ENCODE peak calls at places on chromosomes 2 and 18, in eight cellular contexts. E is breast epithelium, J is heart right ventricle, U is right atrium auricular region, T is epithelial cell of esophagus, F is A549, I is Calu3, O is cardiac muscle cell. L is an unnamed sample.

GRCh38 chr2:239882335-239882734 is 142.8 kb downstream of the NDUFA10 start:
- DNase-seq in J (peak; percentile 41), T (peak; percentile 36), U (peak; percentile 57), O (peak; percentile 36), I (peak; percentile 67), E (peak; percentile 54), F (no peak), L (peak; percentile 67)

GRCh38 chr2:224937887-224938286 is 104.4 kb downstream of the DOCK10 start:
- DNase-seq in I (no peak), E (no peak), O (no peak), J (no peak), F (no peak), U (no peak), T (no peak), L (no peak)

GRCh38 chr2:232838406-232838874 is 31.6 kb upstream of the SNORC start:
- DNase-seq in O (no peak), U (no peak), J (no peak), T (peak; percentile 24), E (no peak), F (no peak), I (peak; percentile 63), L (peak; percentile 22)

GRCh38 chr2:191638079-191638801 is 39.7 kb upstream of the NABP1 start:
- DNase-seq in I (no peak), J (no peak), O (no peak), F (no peak), E (no peak), T (peak; percentile 92), U (no peak), L (no peak)

GRCh38 chr2:44579837-44580230 is 218.1 kb downstream of the CAMKMT start:
- DNase-seq in J (no peak), E (no peak), T (no peak), I (no peak), U (no peak), F (no peak), O (peak; percentile 2), L (no peak)

GRCh38 chr2:207434903-207435302 is 94.9 kb upstream of the CREB1 start:
- DNase-seq in F (no peak), E (no peak), I (no peak), U (no peak), O (no peak), T (no peak), J (no peak), L (no peak)

GRCh38 chr2:74290466-74291216 is 52.6 kb downstream of the SLC4A5 start:
- DNase-seq in U (no peak), F (no peak), O (no peak), J (no peak), I (no peak), E (no peak), T (no peak), L (no peak)

GRCh38 chr2:195612515-195613495 is 44.2 kb upstream of the SLC39A10 start:
- DNase-seq in T (peak; percentile 83), F (peak; percentile 41), J (no peak), E (peak; percentile 24), U (no peak), O (peak; percentile 76), I (peak; percentile 73), L (peak; percentile 41)

GRCh38 chr2:9889812-9890261 is 46.6 kb downstream of the TAF1B start:
- DNase-seq in F (no peak), T (no peak), O (no peak), U (no peak), E (no peak), I (no peak), J (no peak), L (no peak)

GRCh38 chr18:37539236-37539635 is 26.4 kb downstream of the CELF4 start:
- DNase-seq in T (no peak), E (no peak), U (no peak), J (no peak), O (no peak), I (no peak), F (no peak), L (no peak)

GRCh38 chr18:24443870-24444269 is 16.6 kb upstream of the HRH4 start:
- DNase-seq in T (no peak), J (no peak), F (no peak), U (no peak), O (no peak), I (no peak), E (no peak), L (no peak)

GRCh38 chr2:207481924-207482323 is 47.8 kb upstream of the CREB1 start:
- DNase-seq in J (peak; percentile 23), F (no peak), U (no peak), E (no peak), T (no peak), I (no peak), O (no peak), L (no peak)

GRCh38 chr18:73235921-73236320 is 368.1 kb upstream of the NETO1 start:
- DNase-seq in I (no peak), F (no peak), J (no peak), U (no peak), T (peak; percentile 8), O (no peak), E (no peak), L (no peak)

GRCh38 chr18:29501952-29502351 is 1325.0 kb upstream of the CDH2 start:
- DNase-seq in E (no peak), I (no peak), U (no peak), F (no peak), J (no peak), T (peak; percentile 89), O (peak; percentile 70), L (peak; percentile 59)

GRCh38 chr2:191268596-191268995 is 23.4 kb downstream of the MYO1B start:
- DNase-seq in O (no peak), E (no peak), U (no peak), J (no peak), T (no peak), F (no peak), I (no peak), L (no peak)

GRCh38 chr2:119184512-119184911 is 26.0 kb upstream of the C1QL2 start:
- DNase-seq in E (no peak), U (no peak), I (no peak), T (peak; percentile 39), J (no peak), F (no peak), O (no peak), L (peak; percentile 74)

GRCh38 chr18:29594494-29594893 is 1417.6 kb upstream of the CDH2 start:
- DNase-seq in T (no peak), O (no peak), F (no peak), J (no peak), E (no peak), U (no peak), I (no peak), L (no peak)

GRCh38 chr2:5694016-5694690 is 2.0 kb downstream of the SOX11 start:
- DNase-seq in O (peak; percentile 2), F (no peak), U (no peak), E (no peak), T (no peak), J (no peak), I (no peak), L (no peak)

GRCh38 chr2:71154798-71155197 is 24.4 kb downstream of the MPHOSPH10 start:
- DNase-seq in I (peak; percentile 53), O (no peak), T (peak; percentile 71), U (no peak), F (peak; percentile 32), E (no peak), J (no peak), L (peak; percentile 56)

GRCh38 chr2:71154279-71154678 is 23.8 kb downstream of the MPHOSPH10 start:
- DNase-seq in U (no peak), E (no peak), F (no peak), T (no peak), J (no peak), I (no peak), O (no peak), L (no peak)

GRCh38 chr2:71155846-71156245 is 25.4 kb downstream of the MPHOSPH10 start:
- DNase-seq in O (no peak), E (no peak), I (no peak), F (no peak), T (no peak), J (no peak), U (no peak), L (no peak)

GRCh38 chr2:71157124-71157802 is 26.8 kb downstream of the MPHOSPH10 start:
- DNase-seq in I (peak; percentile 70), O (peak; percentile 50), T (peak; percentile 41), E (no peak), J (peak; percentile 43), F (peak; percentile 63), U (no peak), L (peak; percentile 60)

GRCh38 chr2:71156531-71156930 is 26.1 kb downstream of the MPHOSPH10 start:
- DNase-seq in U (no peak), O (peak; percentile 69), E (no peak), J (no peak), F (no peak), I (no peak), T (peak; percentile 16), L (no peak)
- TF ChIP-seq CTCF in U (no peak), O (no peak), E (no peak), J (no peak), F (no peak), I (no peak), T (no peak), L (no peak)

DNA sequence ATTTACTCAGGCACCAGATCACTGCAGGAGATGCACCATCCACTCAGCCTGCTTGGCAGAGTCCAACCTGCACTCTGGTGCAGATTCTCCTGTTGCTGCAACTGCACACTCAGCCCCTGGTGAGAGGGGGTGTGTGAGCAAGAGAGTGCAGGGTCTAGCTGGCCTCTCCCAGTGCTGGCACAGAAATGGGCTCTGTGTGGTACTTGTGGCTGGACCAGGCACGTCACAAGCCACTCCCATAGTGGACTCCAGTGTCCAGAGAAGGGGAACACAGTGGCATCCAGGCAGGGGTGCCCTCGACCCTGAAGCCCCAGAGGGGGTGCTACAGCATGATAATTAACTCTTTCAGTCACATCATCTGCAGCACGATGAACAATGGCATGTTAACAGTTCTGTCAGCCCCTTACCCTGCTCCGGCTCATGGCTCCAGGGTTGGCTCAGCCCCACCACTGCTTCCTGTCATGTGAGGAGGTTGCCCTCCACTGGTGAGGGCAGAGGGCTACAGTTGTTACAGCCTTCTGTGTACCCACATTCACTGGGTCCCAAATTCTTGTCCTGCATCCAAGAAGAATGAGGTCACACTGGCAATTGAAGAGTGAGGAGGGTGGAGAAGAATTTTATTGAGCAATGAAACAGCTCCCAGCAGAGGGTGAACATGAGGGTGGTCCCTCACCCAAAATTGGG is 135.7 kb downstream of the EVA1A start:
- DNase-seq in O (peak; percentile 28), J (no peak), U (no peak), T (no peak), F (no peak), I (no peak), E (no peak), L (peak; percentile 24)
- TF ChIP-seq CTCF in O (no peak), J (no peak), U (no peak), T (no peak), F (peak; percentile 46), I (no peak), E (no peak), L (no peak)

DNA sequence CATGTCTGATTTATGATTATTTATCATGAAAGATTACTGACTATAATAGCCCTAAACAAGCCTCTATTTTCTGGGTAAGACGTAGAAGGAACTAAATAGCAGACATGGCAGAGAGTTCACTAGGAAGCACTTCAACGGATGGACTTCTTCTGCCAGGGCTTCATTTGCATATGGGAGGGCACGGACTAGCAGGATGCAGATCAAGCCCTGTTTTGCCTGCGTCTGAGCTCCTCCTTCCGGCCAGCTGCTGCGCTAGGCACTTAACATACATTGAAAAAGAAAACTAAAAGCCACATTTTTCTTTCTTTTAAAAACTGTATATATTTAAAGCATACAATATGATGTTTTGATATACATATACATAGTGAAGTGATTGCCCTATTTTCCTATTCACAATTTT is 340.0 kb upstream of the MEX3C start:
- DNase-seq in T (peak; percentile 82), U (no peak), J (peak; percentile 36), I (peak; percentile 68), F (no peak), O (peak; percentile 85), E (peak; percentile 50), L (peak; percentile 74)
- TF ChIP-seq CTCF in T (peak; percentile 73), U (no peak), J (no peak), I (peak; percentile 33), F (no peak), O (peak; percentile 78), E (no peak), L (peak; percentile 54)

GRCh38 chr2:231300020-231300721 is 95.3 kb upstream of the B3GNT7 start:
- DNase-seq in J (no peak), I (no peak), F (no peak), O (no peak), U (no peak), E (no peak), T (peak; percentile 74), L (no peak)
- TF ChIP-seq CTCF in J (no peak), I (no peak), F (no peak), O (no peak), U (no peak), E (no peak), T (no peak), L (no peak)